ENCODE peak calls at places on chromosome 14, in ten cellular contexts. E, I, P, J, R, T, N, K, L and Y are unnamed samples. For H3K4me1, the result is how much of the 10 kb centered on the place peaks cover.

GRCh38 chr14:22737052-22737451 is 29.4 kb upstream of the OXA1L start:
- DNase-seq in E (no peak), I (no peak), P (no peak), J (peak), R (no peak), T (no peak), N (no peak), K (no peak), L (no peak), Y (no peak)

GRCh38 chr14:73168274-73168673 is 32.0 kb downstream of the PSEN1 start:
- DNase-seq in E (no peak), I (no peak), P (no peak), J (no peak), R (no peak), T (no peak), N (no peak), K (no peak), L (no peak), Y (no peak)

GRCh38 chr14:101110729-101111619 is 207.5 kb upstream of the RTL1 start:
- DNase-seq in E (no peak), I (no peak), P (no peak), J (no peak), R (no peak), T (no peak), N (peak), K (no peak), L (peak), Y (no peak)

GRCh38 chr14:64217318-64217717 is 76.9 kb downstream of the ESR2 start:
- DNase-seq in E (no peak), I (no peak), P (peak), J (peak), R (no peak), T (no peak), N (no peak), K (no peak), L (no peak), Y (no peak)

GRCh38 chr14:100547633-100548294 is 39.5 kb downstream of the BEGAIN start:
- DNase-seq in E (peak), I (peak), P (peak), J (no peak), R (peak), T (no peak), N (peak), K (peak), L (no peak), Y (peak)

GRCh38 chr14:94021001-94021400 is 5.1 kb upstream of the OTUB2 start:
- DNase-seq in E (no peak), I (no peak), P (no peak), J (no peak), R (no peak), T (no peak), N (no peak), K (no peak), L (peak), Y (no peak)

GRCh38 chr14:106843951-106844483 is 1317.6 kb downstream of the TMEM121 start:
- DNase-seq in E (peak), I (peak), P (no peak), J (peak), R (no peak), T (peak), N (peak), K (no peak), L (no peak), Y (peak)

GRCh38 chr14:23694085-23694975 is 58.2 kb downstream of the DHRS2 start:
- DNase-seq in E (peak), I (no peak), P (no peak), J (no peak), R (no peak), T (no peak), N (no peak), K (peak), L (peak), Y (no peak)

GRCh38 chr14:59463773-59464650 is 1.2 kb downstream of the GPR135 start:
- DNase-seq in E (no peak), I (no peak), P (no peak), J (no peak), R (no peak), T (no peak), N (peak), K (no peak), L (no peak), Y (no peak)

GRCh38 chr14:62468946-62469345 is 576.3 kb downstream of the KCNH5 start:
- DNase-seq in E (no peak), I (no peak), P (no peak), J (no peak), R (no peak), T (no peak), N (no peak), K (no peak), L (no peak), Y (no peak)

GRCh38 chr14:100103261-100104005 is 38.2 kb downstream of the EVL start:
- DNase-seq in E (peak), I (no peak), P (no peak), J (no peak), R (peak), T (no peak), N (peak), K (no peak), L (no peak), Y (no peak)

GRCh38 chr14:52220924-52221802 is 46.3 kb upstream of the PTGDR start:
- DNase-seq in E (no peak), I (peak), P (no peak), J (peak), R (no peak), T (no peak), N (no peak), K (no peak), L (no peak), Y (no peak)

GRCh38 chr14:52068741-52069616 is at the start of gene NID2:
- DNase-seq in E (peak), I (peak), P (peak), J (no peak), R (peak), T (peak), N (peak), K (no peak), L (peak), Y (peak)

GRCh38 chr14:33679461-33680225 is 271.2 kb downstream of the EGLN3 start:
- DNase-seq in E (no peak), I (no peak), P (no peak), J (no peak), R (no peak), T (no peak), N (no peak), K (no peak), L (no peak), Y (no peak)

GRCh38 chr14:28157887-28158791 is 608.4 kb upstream of the FOXG1 start:
- DNase-seq in E (no peak), I (no peak), P (no peak), J (no peak), R (no peak), T (no peak), N (no peak), K (no peak), L (no peak), Y (no peak)

GRCh38 chr14:28157289-28157869 is 609.2 kb upstream of the FOXG1 start:
- DNase-seq in E (no peak), I (no peak), P (no peak), J (no peak), R (no peak), T (no peak), N (no peak), K (no peak), L (no peak), Y (no peak)

GRCh38 chr14:28163261-28163660 is 603.3 kb upstream of the FOXG1 start:
- DNase-seq in E (no peak), I (no peak), P (no peak), J (no peak), R (no peak), T (no peak), N (no peak), K (no peak), L (no peak), Y (no peak)

GRCh38 chr14:28163897-28164296 is 602.7 kb upstream of the FOXG1 start:
- DNase-seq in E (no peak), I (no peak), P (no peak), J (no peak), R (no peak), T (no peak), N (no peak), K (no peak), L (no peak), Y (no peak)

GRCh38 chr14:28161040-28161439 is 605.5 kb upstream of the FOXG1 start:
- DNase-seq in E (no peak), I (no peak), P (no peak), J (no peak), R (no peak), T (no peak), N (no peak), K (no peak), L (no peak), Y (no peak)
- H3K4me1 ChIP-seq in E (under half), I (under half), P (under half), J (under half), R (under half), T (under half), N (under half), K (under half), L (under half), Y (under half)

GRCh38 chr14:105487449-105487985 is 831 bp downstream of the CRIP1 start:
- DNase-seq in E (peak), I (peak), P (no peak), J (peak), R (peak), T (no peak), N (peak), K (no peak), L (no peak), Y (no peak)
- H3K4me1 ChIP-seq in E (half or more), I (half or more), P (under half), J (under half), R (half or more), T (under half), N (half or more), K (under half), L (half or more), Y (under half)

DNA sequence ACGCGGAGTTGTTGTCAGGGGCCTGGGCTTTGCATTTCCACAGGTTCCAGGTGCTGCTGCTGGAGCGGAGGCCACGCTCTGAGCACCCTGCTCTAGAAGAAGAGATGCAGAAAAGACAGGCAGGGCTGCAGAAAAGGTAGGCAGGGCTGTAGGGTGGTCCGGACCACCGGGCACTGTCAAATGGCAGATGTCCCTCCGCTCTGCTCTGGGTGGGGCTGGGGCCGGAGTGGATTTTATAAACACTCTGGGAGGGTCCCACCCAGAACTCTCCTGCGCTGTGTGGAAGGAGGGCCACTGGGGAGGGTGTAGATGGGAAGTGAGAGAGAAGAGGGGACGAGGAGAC is 4.0 kb upstream of the ASPG start:
- DNase-seq in E (no peak), I (no peak), P (no peak), J (no peak), R (no peak), T (no peak), N (no peak), K (no peak), L (no peak), Y (no peak)
- H3K4me1 ChIP-seq in E (under half), I (half or more), P (under half), J (under half), R (under half), T (under half), N (under half), K (under half), L (under half), Y (under half)

GRCh38 chr14:68403191-68403781 is 389.6 kb downstream of the ZFP36L1 start:
- DNase-seq in E (no peak), I (no peak), P (no peak), J (no peak), R (no peak), T (no peak), N (no peak), K (no peak), L (no peak), Y (no peak)
- H3K4me1 ChIP-seq in E (under half), I (under half), P (under half), J (under half), R (under half), T (under half), N (under half), K (under half), L (under half), Y (under half)

GRCh38 chr14:69674546-69675245 is 63.3 kb downstream of the SUSD6 start:
- DNase-seq in E (no peak), I (no peak), P (no peak), J (no peak), R (no peak), T (no peak), N (no peak), K (no peak), L (no peak), Y (no peak)

GRCh38 chr14:69673578-69674305 is 62.3 kb downstream of the SUSD6 start:
- DNase-seq in E (peak), I (no peak), P (no peak), J (peak), R (no peak), T (no peak), N (no peak), K (no peak), L (no peak), Y (no peak)

GRCh38 chr14:69673099-69673498 is 61.7 kb downstream of the SUSD6 start:
- DNase-seq in E (no peak), I (no peak), P (no peak), J (peak), R (no peak), T (no peak), N (no peak), K (no peak), L (no peak), Y (no peak)

GRCh38 chr14:69675246-69675583 is 63.8 kb downstream of the SUSD6 start:
- DNase-seq in E (peak), I (no peak), P (no peak), J (no peak), R (no peak), T (no peak), N (no peak), K (no peak), L (no peak), Y (no peak)

GRCh38 chr14:69675877-69676416 is 64.6 kb downstream of the SUSD6 start:
- DNase-seq in E (no peak), I (no peak), P (no peak), J (no peak), R (no peak), T (no peak), N (no peak), K (no peak), L (no peak), Y (no peak)
- H3K4me1 ChIP-seq in E (under half), I (under half), P (half or more), J (under half), R (under half), T (under half), N (half or more), K (under half), L (under half), Y (under half)

DNA sequence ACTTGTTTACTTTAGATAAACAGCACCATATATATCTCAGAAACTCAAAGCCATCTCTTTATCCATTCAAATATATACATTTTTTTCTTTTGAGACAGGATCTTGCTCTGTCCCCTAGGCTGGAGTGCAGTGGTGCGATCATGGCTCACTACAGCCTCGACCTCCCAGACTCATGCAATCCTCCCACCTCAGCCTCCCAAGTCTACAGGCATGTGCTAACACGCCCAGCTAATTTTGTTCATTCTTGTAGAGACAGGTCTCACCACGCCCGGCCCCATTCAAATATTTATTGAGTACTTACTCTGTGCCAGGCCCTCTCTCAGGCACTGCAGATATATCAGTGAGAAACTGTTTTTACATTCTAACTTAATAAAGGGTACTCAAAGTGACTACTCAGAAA is 3.0 kb downstream of the ATXN3 start:
- DNase-seq in E (no peak), I (no peak), P (no peak), J (no peak), R (no peak), T (no peak), N (no peak), K (no peak), L (no peak), Y (no peak)
- H3K4me1 ChIP-seq in E (under half), I (under half), P (under half), J (under half), R (under half), T (under half), N (under half), K (under half), L (under half), Y (under half)